ENCODE peak calls at places on chromosomes 4 and X, in ten cellular contexts. W is A673; E is lower leg skin; U is ovary; B is H9; A is activated CD8-positive, alpha-beta T cell treated with anti-CD3 and anti-CD28 coated beads for 36 hours; F is CD4-positive, alpha-beta T cell; K is HFF-Myc; Z is neural crest cell; M is left lung. I is an unnamed sample.

GRCh38 chr4:140149851-140150635 is 3.9 kb downstream of the MAML3 start:
- DNase-seq in K (no peak), F (peak), U (peak), Z (peak), A (peak), W (peak), M (peak), B (peak), E (peak), I (peak)

GRCh38 chr4:81698536-81698935 is 226.8 kb upstream of the RASGEF1B start:
- DNase-seq in E (no peak), F (no peak), B (no peak), Z (no peak), U (no peak), A (no peak), W (no peak), M (no peak), K (no peak), I (no peak)

GRCh38 chrX:15815779-15816452 is 25.6 kb downstream of the ZRSR2 start:
- DNase-seq in U (no peak), F (peak), E (no peak), W (peak), M (no peak), K (no peak), Z (peak), B (peak), A (peak), I (peak)

GRCh38 chr4:74483226-74483911 is 38.4 kb downstream of the AREG start:
- DNase-seq in M (no peak), A (peak), E (no peak), B (no peak), K (no peak), Z (no peak), W (no peak), F (no peak), U (no peak), I (no peak)

GRCh38 chrX:28591542-28591941 is 4.3 kb downstream of the IL1RAPL1 start:
- DNase-seq in Z (no peak), F (no peak), W (no peak), B (no peak), E (no peak), M (no peak), A (no peak), K (no peak), U (no peak), I (no peak)

GRCh38 chr4:1082215-1083182 is 30.9 kb downstream of the RNF212 start:
- DNase-seq in Z (no peak), M (peak), U (no peak), W (peak), E (peak), A (no peak), B (peak), F (no peak), K (no peak), I (no peak)

GRCh38 chrX:24145340-24146186 is 4.0 kb upstream of the ZFX start:
- DNase-seq in B (no peak), Z (no peak), E (no peak), A (no peak), F (no peak), K (no peak), W (peak), M (no peak), U (no peak), I (no peak)

GRCh38 chrX:122119361-122119760 is 1064.7 kb upstream of the GRIA3 start:
- DNase-seq in E (no peak), W (no peak), U (no peak), F (no peak), A (no peak), B (no peak), Z (no peak), M (no peak), K (no peak), I (no peak)

GRCh38 chrX:39752820-39753219 is 344.9 kb downstream of the BCOR start:
- DNase-seq in A (no peak), F (no peak), W (peak), M (no peak), Z (no peak), K (no peak), E (no peak), B (no peak), U (peak), I (no peak)

GRCh38 chrX:39984191-39984956 is 113.4 kb downstream of the BCOR start:
- DNase-seq in F (no peak), M (no peak), E (no peak), B (no peak), K (no peak), A (no peak), U (peak), W (no peak), Z (no peak), I (no peak)

GRCh38 chrX:72001471-72001870 is 90.8 kb downstream of the NHSL2 start:
- DNase-seq in B (peak), Z (no peak), U (no peak), E (peak), F (no peak), A (no peak), W (no peak), M (no peak), K (no peak), I (no peak)

GRCh38 chr4:76856183-76856969 is 41.6 kb downstream of the SOWAHB start:
- DNase-seq in U (no peak), A (no peak), W (peak), F (no peak), Z (peak), B (no peak), E (no peak), K (peak), M (no peak), I (no peak)

GRCh38 chr4:3774253-3774883 is 8.2 kb downstream of the ADRA2C start:
- DNase-seq in F (no peak), A (no peak), M (no peak), B (no peak), E (no peak), K (no peak), U (no peak), Z (no peak), W (no peak), I (no peak)

GRCh38 chr4:41506071-41506470 is 31.9 kb upstream of the LIMCH1 start:
- DNase-seq in W (no peak), U (no peak), K (no peak), M (no peak), Z (no peak), E (no peak), F (no peak), B (no peak), A (no peak), I (no peak)

GRCh38 chr4:48011722-48012121 is 4.8 kb downstream of the CNGA1 start:
- DNase-seq in Z (no peak), E (no peak), U (no peak), M (no peak), K (no peak), A (no peak), F (no peak), W (no peak), B (no peak), I (no peak)

GRCh38 chrX:51461053-51462050 is 35.0 kb downstream of the NUDT11 start:
- DNase-seq in K (no peak), W (peak), F (no peak), A (peak), U (no peak), E (no peak), B (peak), M (no peak), Z (peak), I (peak)

GRCh38 chr4:128450326-128451120 is 162.9 kb upstream of the PGRMC2 start:
- DNase-seq in W (no peak), B (no peak), Z (no peak), K (no peak), A (no peak), M (no peak), F (no peak), U (no peak), E (no peak), I (no peak)

GRCh38 chr4:73891326-73891725 is 22.1 kb downstream of the CXCL1 start:
- DNase-seq in K (no peak), W (no peak), B (no peak), F (no peak), U (no peak), E (no peak), Z (no peak), A (no peak), M (no peak), I (no peak)

GRCh38 chrX:153585827-153586226 is 13.1 kb downstream of the CCNQ start:
- DNase-seq in U (no peak), A (no peak), B (no peak), E (no peak), F (no peak), Z (no peak), M (no peak), K (no peak), W (no peak), I (no peak)

GRCh38 chr4:4388418-4388817 is 1.5 kb downstream of the NSG1 start:
- DNase-seq in F (no peak), K (no peak), W (no peak), M (no peak), B (no peak), Z (no peak), E (no peak), U (no peak), A (no peak), I (no peak)

GRCh38 chr4:30789219-30789671 is 69.1 kb downstream of the PCDH7 start:
- DNase-seq in W (no peak), K (no peak), Z (no peak), A (no peak), U (no peak), F (no peak), E (no peak), M (no peak), B (no peak), I (no peak)

GRCh38 chr4:13783800-13784411 is 156.4 kb upstream of the BOD1L1 start:
- DNase-seq in F (no peak), K (no peak), B (no peak), E (no peak), W (no peak), M (no peak), Z (no peak), A (no peak), U (no peak), I (no peak)

GRCh38 chr4:143251781-143252180 is 67.1 kb downstream of the USP38 start:
- DNase-seq in A (no peak), F (no peak), E (no peak), M (no peak), B (no peak), W (no peak), Z (no peak), U (no peak), K (no peak), I (no peak)

GRCh38 chr4:145618210-145618911 is 824 bp upstream of the MMAA start:
- DNase-seq in Z (no peak), B (no peak), F (no peak), E (no peak), A (peak), W (peak), K (no peak), M (no peak), U (peak), I (peak)

GRCh38 chr4:173057906-173058305 is 110.7 kb upstream of the GALNT7 start:
- DNase-seq in U (no peak), F (no peak), W (no peak), Z (no peak), M (no peak), B (no peak), A (no peak), K (no peak), E (no peak), I (no peak)

GRCh38 chrX:20067709-20068315 is 48.9 kb downstream of the MAP7D2 start:
- DNase-seq in M (peak), U (peak), W (peak), F (no peak), A (no peak), B (no peak), K (peak), E (peak), Z (no peak), I (no peak)

GRCh38 chr4:99653921-99654890 is 3.4 kb downstream of the C4orf54 start:
- DNase-seq in M (no peak), A (no peak), W (no peak), U (no peak), F (no peak), B (no peak), E (no peak), K (no peak), Z (no peak), I (no peak)

GRCh38 chr4:74109116-74109791 is 10.3 kb upstream of the CXCL2 start:
- DNase-seq in U (no peak), W (peak), A (no peak), Z (no peak), K (peak), B (peak), M (peak), E (no peak), F (no peak), I (no peak)

GRCh38 chrX:147376601-147377387 is 534.9 kb upstream of the FMR1 start:
- DNase-seq in A (no peak), E (no peak), K (no peak), U (no peak), W (no peak), B (peak), M (no peak), Z (no peak), F (no peak), I (no peak)

GRCh38 chrX:2311483-2311882 is 189.3 kb downstream of the DHRSX start:
- DNase-seq in F (no peak), M (no peak), Z (peak), E (no peak), U (no peak), A (no peak), W (peak), B (peak), K (no peak), I (no peak)

GRCh38 chr4:141645611-141646340 is 9.4 kb downstream of the IL15 start:
- DNase-seq in A (no peak), U (no peak), K (no peak), Z (no peak), M (no peak), W (no peak), F (no peak), E (no peak), B (no peak), I (no peak)

GRCh38 chr4:161894014-161894413 is 269.8 kb downstream of the FSTL5 start:
- DNase-seq in K (no peak), Z (no peak), W (no peak), U (no peak), B (no peak), M (no peak), A (no peak), F (no peak), E (no peak), I (no peak)

GRCh38 chr4:106806158-106806797 is 229.8 kb downstream of the DKK2 start:
- DNase-seq in F (no peak), B (no peak), K (no peak), E (no peak), M (no peak), Z (no peak), U (no peak), W (no peak), A (no peak), I (no peak)

GRCh38 chr4:73589261-73589847 is 30.9 kb downstream of the RASSF6 start:
- DNase-seq in M (no peak), Z (no peak), F (no peak), W (no peak), A (no peak), K (peak), B (no peak), E (no peak), U (no peak), I (no peak)

GRCh38 chr4:56728512-56728911 is 47.4 kb upstream of the HOPX start:
- DNase-seq in Z (no peak), K (peak), B (no peak), M (peak), A (no peak), F (no peak), E (no peak), U (peak), W (peak), I (no peak)

GRCh38 chr4:112910109-112910736 is 139.2 kb upstream of the ANK2 start:
- DNase-seq in F (no peak), E (no peak), W (peak), M (no peak), B (no peak), A (no peak), K (peak), U (peak), Z (no peak), I (no peak)

GRCh38 chr4:88791274-88791673 is 93.6 kb upstream of the NAP1L5 start:
- DNase-seq in K (no peak), E (no peak), F (no peak), Z (no peak), W (peak), B (no peak), A (no peak), U (no peak), M (no peak), I (no peak)
- TF ChIP-seq CTCF in K (peak), E (no peak), F (no peak), Z (no peak), W (peak), B (peak), A (peak), U (no peak), M (no peak), I (no peak)

GRCh38 chr4:119310826-119311225 is 11.1 kb downstream of the FABP2 start:
- DNase-seq in U (no peak), K (no peak), M (no peak), F (no peak), Z (no peak), B (no peak), A (no peak), E (no peak), W (no peak), I (no peak)

GRCh38 chr4:119313237-119313636 is 8.7 kb downstream of the FABP2 start:
- DNase-seq in A (no peak), K (no peak), W (no peak), Z (no peak), B (no peak), E (no peak), M (no peak), U (no peak), F (no peak), I (no peak)

GRCh38 chr4:119315036-119315435 is 6.9 kb downstream of the FABP2 start:
- DNase-seq in U (no peak), F (no peak), E (no peak), M (no peak), Z (no peak), K (no peak), B (no peak), A (no peak), W (no peak), I (no peak)

GRCh38 chr4:119317996-119318395 is 3.9 kb downstream of the FABP2 start:
- DNase-seq in E (no peak), B (no peak), W (no peak), F (no peak), M (no peak), K (no peak), U (no peak), A (no peak), Z (no peak), I (no peak)

DNA sequence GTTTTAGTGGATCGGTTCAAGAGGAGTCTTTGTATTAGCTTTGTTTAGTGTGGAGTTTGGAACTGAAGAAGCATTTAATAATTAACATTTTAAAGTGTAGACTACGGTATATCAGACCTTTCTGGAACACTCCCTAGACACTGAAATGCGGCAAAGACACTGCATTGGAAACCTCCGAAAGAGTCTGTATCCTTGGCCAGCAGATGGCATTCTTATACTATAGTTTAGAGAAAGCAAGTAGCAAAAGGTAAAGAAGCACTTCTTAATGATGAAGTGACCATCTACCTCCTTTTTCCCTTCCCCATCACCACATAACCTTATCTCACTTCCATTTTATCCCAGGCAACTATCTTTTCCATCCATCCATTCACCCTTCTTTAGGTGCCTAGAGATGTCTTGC is 7.6 kb downstream of the FABP2 start:
- DNase-seq in M (no peak), K (no peak), E (no peak), Z (no peak), U (no peak), F (peak), B (no peak), W (peak), A (peak), I (peak)
- TF ChIP-seq CTCF in M (peak), K (peak), E (no peak), Z (peak), U (no peak), F (peak), B (peak), W (peak), A (no peak), I (peak)

DNA sequence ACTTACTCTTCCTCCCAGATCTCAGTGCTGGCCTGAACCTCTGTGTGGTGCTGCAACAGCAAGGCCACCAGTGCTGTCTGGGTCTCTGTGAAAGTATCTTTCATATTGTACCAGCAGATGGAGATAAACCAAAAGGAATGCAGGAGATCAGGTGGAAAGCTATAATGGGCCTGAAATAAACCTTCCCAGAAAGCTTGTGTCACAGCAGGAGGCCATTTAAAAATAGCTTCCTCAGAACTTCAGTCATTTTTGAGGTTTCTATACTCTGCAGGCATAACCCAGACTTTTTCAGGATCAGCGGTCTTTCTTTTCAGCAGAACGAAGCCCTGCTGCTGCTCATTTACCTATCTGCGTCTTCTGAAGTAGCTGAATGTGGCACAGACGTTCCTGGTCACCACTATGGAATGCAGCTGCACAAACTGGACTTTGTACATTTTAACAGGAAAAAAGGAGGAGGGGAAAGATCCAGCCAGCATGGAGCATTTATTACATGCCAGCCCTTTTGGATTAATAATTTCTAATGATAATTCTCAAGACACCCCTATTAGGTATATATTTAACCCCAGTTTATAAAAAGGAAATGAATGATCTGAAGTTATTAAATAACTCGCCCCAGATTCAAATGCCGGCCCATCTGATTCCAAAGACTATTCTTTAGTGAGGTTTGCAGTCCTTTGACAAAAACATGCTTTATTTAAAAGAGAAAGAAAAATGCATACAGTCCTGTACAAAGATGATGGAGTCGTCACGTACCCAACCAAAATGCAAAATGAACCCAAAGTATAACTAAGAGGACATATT is 119.7 kb downstream of the NFKB1 start:
- DNase-seq in E (no peak), F (no peak), U (no peak), Z (no peak), A (peak), B (no peak), W (peak), K (peak), M (no peak), I (peak)
- TF ChIP-seq CTCF in E (no peak), F (peak), U (no peak), Z (peak), A (no peak), B (peak), W (peak), K (peak), M (peak), I (no peak)

GRCh38 chr4:59247032-59247431 is 1953.1 kb upstream of the ADGRL3 start:
- DNase-seq in W (no peak), B (no peak), E (no peak), M (no peak), F (no peak), U (no peak), Z (no peak), A (no peak), K (no peak), I (no peak)
- TF ChIP-seq CTCF in W (no peak), B (peak), E (no peak), M (peak), F (no peak), U (no peak), Z (peak), A (no peak), K (no peak), I (no peak)

GRCh38 chr4:87505862-87506261 is 23.3 kb downstream of the SPARCL1 start:
- DNase-seq in U (no peak), M (no peak), W (no peak), Z (no peak), E (no peak), A (no peak), K (no peak), B (no peak), F (no peak), I (no peak)
- TF ChIP-seq CTCF in U (no peak), M (no peak), W (peak), Z (no peak), E (no peak), A (no peak), K (peak), B (peak), F (no peak), I (peak)

I was measured in GM13976.